ENCODE peak calls at places on chromosomes 2 and 18, in ten cellular contexts. One of them, this sample, is unnamed.
A peak's percentile ranks its signal among the peaks of the same experiment; 100 is the strongest.

GRCh38 chr2:7649461-7650228 is 732.4 kb downstream of the RNF144A start:
- DNase-seq in choroid plexus epithelial cell: no peak
- DNase-seq in progenitor cell of endocrine pancreas: no peak
- DNase-seq in CD4-positive, alpha-beta T cell: no peak
- DNase-seq in GM13977: no peak
- DNase-seq in fibroblast of the aortic adventitia: no peak
- DNase-seq in B cell: no peak
- DNase-seq in cardiac muscle cell: no peak
- DNase-seq in WTC11: no peak
- DNase-seq in tibial artery: no peak
- DNase-seq in this sample: peak; percentile 30

GRCh38 chr18:48940854-48941531 is 9.8 kb downstream of the SMAD7 start:
- DNase-seq in choroid plexus epithelial cell: no peak
- DNase-seq in progenitor cell of endocrine pancreas: no peak
- DNase-seq in CD4-positive, alpha-beta T cell: peak; percentile 75
- DNase-seq in GM13977: peak; percentile 73
- DNase-seq in fibroblast of the aortic adventitia: no peak
- DNase-seq in B cell: peak; percentile 81
- DNase-seq in cardiac muscle cell: no peak
- DNase-seq in WTC11: no peak
- DNase-seq in tibial artery: no peak
- DNase-seq in this sample: peak; percentile 94

GRCh38 chr2:202278944-202279343 is 13.4 kb downstream of the NOP58 start:
- DNase-seq in choroid plexus epithelial cell: peak; percentile 92
- DNase-seq in progenitor cell of endocrine pancreas: no peak
- DNase-seq in CD4-positive, alpha-beta T cell: no peak
- DNase-seq in GM13977: no peak
- DNase-seq in fibroblast of the aortic adventitia: peak; percentile 83
- DNase-seq in B cell: no peak
- DNase-seq in cardiac muscle cell: peak; percentile 84
- DNase-seq in WTC11: no peak
- DNase-seq in tibial artery: no peak
- DNase-seq in this sample: no peak

GRCh38 chr2:127479219-127479825 is 47.0 kb downstream of the IWS1 start:
- DNase-seq in choroid plexus epithelial cell: peak; percentile 86
- DNase-seq in progenitor cell of endocrine pancreas: no peak
- DNase-seq in CD4-positive, alpha-beta T cell: no peak
- DNase-seq in GM13977: peak; percentile 36
- DNase-seq in fibroblast of the aortic adventitia: peak; percentile 81
- DNase-seq in B cell: no peak
- DNase-seq in cardiac muscle cell: peak; percentile 78
- DNase-seq in WTC11: no peak
- DNase-seq in tibial artery: no peak
- DNase-seq in this sample: no peak

GRCh38 chr2:8636691-8637636 is 44.9 kb upstream of the ID2 start:
- DNase-seq in choroid plexus epithelial cell: peak; percentile 67
- DNase-seq in progenitor cell of endocrine pancreas: no peak
- DNase-seq in CD4-positive, alpha-beta T cell: no peak
- DNase-seq in GM13977: no peak
- DNase-seq in fibroblast of the aortic adventitia: peak; percentile 56
- DNase-seq in B cell: no peak
- DNase-seq in cardiac muscle cell: peak; percentile 81
- DNase-seq in WTC11: peak; percentile 31
- DNase-seq in tibial artery: peak; percentile 45
- DNase-seq in this sample: no peak

GRCh38 chr2:34105015-34105767 is 506.1 kb upstream of the FAM98A start:
- DNase-seq in choroid plexus epithelial cell: peak; percentile 68
- DNase-seq in progenitor cell of endocrine pancreas: no peak
- DNase-seq in CD4-positive, alpha-beta T cell: no peak
- DNase-seq in GM13977: no peak
- DNase-seq in fibroblast of the aortic adventitia: peak; percentile 88
- DNase-seq in B cell: no peak
- DNase-seq in cardiac muscle cell: peak; percentile 47
- DNase-seq in WTC11: no peak
- DNase-seq in tibial artery: no peak
- DNase-seq in this sample: no peak

GRCh38 chr2:14761118-14761517 is 128.6 kb downstream of the LRATD1 start:
- DNase-seq in choroid plexus epithelial cell: no peak
- DNase-seq in progenitor cell of endocrine pancreas: no peak
- DNase-seq in CD4-positive, alpha-beta T cell: no peak
- DNase-seq in GM13977: no peak
- DNase-seq in fibroblast of the aortic adventitia: no peak
- DNase-seq in B cell: no peak
- DNase-seq in cardiac muscle cell: no peak
- DNase-seq in WTC11: no peak
- DNase-seq in tibial artery: no peak
- DNase-seq in this sample: no peak

GRCh38 chr18:55650363-55650870 is 62.4 kb upstream of the TCF4 start:
- DNase-seq in choroid plexus epithelial cell: peak; percentile 23
- DNase-seq in progenitor cell of endocrine pancreas: no peak
- DNase-seq in CD4-positive, alpha-beta T cell: no peak
- DNase-seq in GM13977: no peak
- DNase-seq in fibroblast of the aortic adventitia: peak; percentile 10
- DNase-seq in B cell: no peak
- DNase-seq in cardiac muscle cell: no peak
- DNase-seq in WTC11: no peak
- DNase-seq in tibial artery: no peak
- DNase-seq in this sample: no peak

DNA sequence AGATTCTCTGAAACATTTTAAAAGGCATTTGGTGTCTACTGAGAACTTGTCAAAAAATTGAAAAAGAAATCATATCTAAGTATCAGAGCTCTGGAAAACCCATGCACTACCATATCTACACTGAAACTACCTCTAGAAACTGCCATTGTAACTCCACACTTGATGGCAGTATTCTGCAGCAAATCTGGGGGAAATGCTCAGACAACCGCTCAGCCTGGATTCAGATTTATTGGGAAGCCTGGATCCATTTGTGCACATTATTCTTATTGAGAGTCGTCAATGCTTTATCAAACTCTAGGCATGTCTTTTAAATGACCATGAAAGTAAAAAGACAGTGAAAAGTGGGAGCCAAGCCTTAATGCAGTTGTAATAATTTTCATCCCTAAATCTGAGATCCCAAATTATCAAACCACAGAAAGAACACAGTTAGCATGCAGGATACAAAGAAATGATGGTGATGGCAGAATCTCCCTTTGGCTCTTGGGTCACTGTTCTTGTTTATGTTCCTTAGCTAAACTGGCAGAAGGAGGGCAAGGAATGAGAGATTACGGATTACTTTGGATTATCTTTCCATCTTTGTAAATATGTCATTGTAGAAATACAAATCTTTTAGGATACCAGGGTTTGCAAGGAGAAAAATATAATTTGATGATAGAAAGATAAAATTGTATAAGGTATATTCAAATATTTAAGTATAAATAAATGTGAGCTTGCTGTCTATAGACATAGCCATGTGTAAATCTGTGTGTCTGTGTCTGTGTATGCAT is 512.1 kb upstream of the SYT4 start:
- DNase-seq in choroid plexus epithelial cell: peak; percentile 62
- DNase-seq in progenitor cell of endocrine pancreas: no peak
- DNase-seq in CD4-positive, alpha-beta T cell: no peak
- DNase-seq in GM13977: no peak
- DNase-seq in fibroblast of the aortic adventitia: peak; percentile 62
- DNase-seq in B cell: no peak
- DNase-seq in cardiac muscle cell: peak; percentile 46
- DNase-seq in WTC11: no peak
- DNase-seq in tibial artery: no peak
- DNase-seq in this sample: no peak
- TF ChIP-seq CTCF in choroid plexus epithelial cell: peak; percentile 60
- TF ChIP-seq CTCF in progenitor cell of endocrine pancreas: peak; percentile 28
- TF ChIP-seq CTCF in CD4-positive, alpha-beta T cell: no peak
- TF ChIP-seq CTCF in GM13977: no peak
- TF ChIP-seq CTCF in fibroblast of the aortic adventitia: peak; percentile 46
- TF ChIP-seq CTCF in B cell: no peak
- TF ChIP-seq CTCF in cardiac muscle cell: peak; percentile 47
- TF ChIP-seq CTCF in WTC11: no peak
- TF ChIP-seq CTCF in tibial artery: peak; percentile 15
- TF ChIP-seq CTCF in this sample: no peak

GRCh38 chr2:180364719-180365118 is 357.6 kb upstream of the CWC22 start:
- DNase-seq in choroid plexus epithelial cell: no peak
- DNase-seq in progenitor cell of endocrine pancreas: no peak
- DNase-seq in CD4-positive, alpha-beta T cell: no peak
- DNase-seq in GM13977: no peak
- DNase-seq in fibroblast of the aortic adventitia: no peak
- DNase-seq in B cell: no peak
- DNase-seq in cardiac muscle cell: no peak
- DNase-seq in WTC11: no peak
- DNase-seq in tibial artery: no peak
- DNase-seq in this sample: no peak

GRCh38 chr2:180356676-180357075 is 349.6 kb upstream of the CWC22 start:
- DNase-seq in choroid plexus epithelial cell: no peak
- DNase-seq in progenitor cell of endocrine pancreas: no peak
- DNase-seq in CD4-positive, alpha-beta T cell: no peak
- DNase-seq in GM13977: no peak
- DNase-seq in fibroblast of the aortic adventitia: no peak
- DNase-seq in B cell: no peak
- DNase-seq in cardiac muscle cell: no peak
- DNase-seq in WTC11: no peak
- DNase-seq in tibial artery: no peak
- DNase-seq in this sample: no peak

GRCh38 chr2:180360283-180360618 is 353.2 kb upstream of the CWC22 start:
- DNase-seq in choroid plexus epithelial cell: no peak
- DNase-seq in progenitor cell of endocrine pancreas: no peak
- DNase-seq in CD4-positive, alpha-beta T cell: no peak
- DNase-seq in GM13977: no peak
- DNase-seq in fibroblast of the aortic adventitia: no peak
- DNase-seq in B cell: no peak
- DNase-seq in cardiac muscle cell: no peak
- DNase-seq in WTC11: no peak
- DNase-seq in tibial artery: no peak
- DNase-seq in this sample: no peak

GRCh38 chr2:180358458-180358857 is 351.4 kb upstream of the CWC22 start:
- DNase-seq in choroid plexus epithelial cell: no peak
- DNase-seq in progenitor cell of endocrine pancreas: no peak
- DNase-seq in CD4-positive, alpha-beta T cell: no peak
- DNase-seq in GM13977: no peak
- DNase-seq in fibroblast of the aortic adventitia: no peak
- DNase-seq in B cell: no peak
- DNase-seq in cardiac muscle cell: no peak
- DNase-seq in WTC11: no peak
- DNase-seq in tibial artery: no peak
- DNase-seq in this sample: no peak

GRCh38 chr2:180359522-180360282 is 352.6 kb upstream of the CWC22 start:
- DNase-seq in choroid plexus epithelial cell: no peak
- DNase-seq in progenitor cell of endocrine pancreas: no peak
- DNase-seq in CD4-positive, alpha-beta T cell: no peak
- DNase-seq in GM13977: no peak
- DNase-seq in fibroblast of the aortic adventitia: no peak
- DNase-seq in B cell: peak; percentile 39
- DNase-seq in cardiac muscle cell: no peak
- DNase-seq in WTC11: no peak
- DNase-seq in tibial artery: no peak
- DNase-seq in this sample: peak; percentile 12
- TF ChIP-seq CTCF in choroid plexus epithelial cell: peak; percentile 20
- TF ChIP-seq CTCF in progenitor cell of endocrine pancreas: no peak
- TF ChIP-seq CTCF in CD4-positive, alpha-beta T cell: no peak
- TF ChIP-seq CTCF in GM13977: peak; percentile 35
- TF ChIP-seq CTCF in fibroblast of the aortic adventitia: no peak
- TF ChIP-seq CTCF in B cell: no peak
- TF ChIP-seq CTCF in cardiac muscle cell: peak; percentile 11
- TF ChIP-seq CTCF in WTC11: no peak
- TF ChIP-seq CTCF in tibial artery: no peak
- TF ChIP-seq CTCF in this sample: no peak

GRCh38 chr2:238487652-238488346 is 61.1 kb downstream of the ASB1 start:
- DNase-seq in choroid plexus epithelial cell: no peak
- DNase-seq in progenitor cell of endocrine pancreas: no peak
- DNase-seq in CD4-positive, alpha-beta T cell: no peak
- DNase-seq in GM13977: no peak
- DNase-seq in fibroblast of the aortic adventitia: no peak
- DNase-seq in B cell: no peak
- DNase-seq in cardiac muscle cell: no peak
- DNase-seq in WTC11: no peak
- DNase-seq in tibial artery: no peak
- DNase-seq in this sample: no peak

GRCh38 chr2:238487134-238487533 is 60.4 kb downstream of the ASB1 start:
- DNase-seq in choroid plexus epithelial cell: no peak
- DNase-seq in progenitor cell of endocrine pancreas: no peak
- DNase-seq in CD4-positive, alpha-beta T cell: no peak
- DNase-seq in GM13977: no peak
- DNase-seq in fibroblast of the aortic adventitia: no peak
- DNase-seq in B cell: no peak
- DNase-seq in cardiac muscle cell: no peak
- DNase-seq in WTC11: no peak
- DNase-seq in tibial artery: no peak
- DNase-seq in this sample: no peak

GRCh38 chr2:238486123-238486848 is 59.6 kb downstream of the ASB1 start:
- DNase-seq in choroid plexus epithelial cell: no peak
- DNase-seq in progenitor cell of endocrine pancreas: no peak
- DNase-seq in CD4-positive, alpha-beta T cell: no peak
- DNase-seq in GM13977: no peak
- DNase-seq in fibroblast of the aortic adventitia: no peak
- DNase-seq in B cell: no peak
- DNase-seq in cardiac muscle cell: no peak
- DNase-seq in WTC11: no peak
- DNase-seq in tibial artery: no peak
- DNase-seq in this sample: no peak

GRCh38 chr2:238483656-238484055 is 56.9 kb downstream of the ASB1 start:
- DNase-seq in choroid plexus epithelial cell: no peak
- DNase-seq in progenitor cell of endocrine pancreas: no peak
- DNase-seq in CD4-positive, alpha-beta T cell: no peak
- DNase-seq in GM13977: no peak
- DNase-seq in fibroblast of the aortic adventitia: no peak
- DNase-seq in B cell: no peak
- DNase-seq in cardiac muscle cell: no peak
- DNase-seq in WTC11: no peak
- DNase-seq in tibial artery: no peak
- DNase-seq in this sample: no peak

DNA sequence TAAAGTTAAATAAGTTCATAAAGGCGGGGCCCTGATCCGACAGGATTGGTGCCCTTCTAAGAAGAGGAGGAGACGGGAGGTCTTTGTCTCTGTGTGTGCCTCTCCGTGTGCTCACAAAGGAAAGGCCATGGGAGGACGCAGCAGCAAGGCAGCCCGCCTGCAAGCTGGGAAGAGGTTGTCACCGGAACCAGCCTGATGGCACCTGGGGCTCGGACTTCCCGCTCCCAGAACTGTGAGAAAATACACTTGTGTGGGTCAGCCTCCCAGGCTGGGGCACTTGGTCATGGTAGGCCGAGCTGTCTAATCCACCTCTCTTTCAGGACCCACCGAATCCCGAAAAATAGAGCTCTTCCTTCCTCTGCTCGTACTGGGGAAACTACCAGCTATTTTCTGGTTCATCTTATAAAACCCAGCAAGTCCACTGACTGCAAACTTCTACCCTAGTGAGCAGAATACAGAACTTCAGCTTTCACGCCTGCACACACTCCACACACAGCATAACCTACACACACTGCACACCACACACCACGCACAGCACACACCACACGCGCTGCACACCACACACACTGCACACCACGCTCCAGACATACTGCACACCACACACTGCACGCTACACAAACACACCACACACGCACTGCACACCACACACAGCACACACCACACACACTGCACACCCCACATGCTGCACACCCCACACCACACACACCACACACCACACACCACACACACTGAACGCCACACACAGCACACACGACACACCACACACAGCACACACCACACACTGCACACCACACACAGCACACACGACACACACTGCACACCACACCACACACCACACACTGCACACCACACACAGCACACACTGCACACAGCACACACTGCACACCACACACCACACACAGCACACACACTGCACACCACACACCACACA is 58.1 kb downstream of the ASB1 start:
- DNase-seq in choroid plexus epithelial cell: no peak
- DNase-seq in progenitor cell of endocrine pancreas: no peak
- DNase-seq in CD4-positive, alpha-beta T cell: no peak
- DNase-seq in GM13977: no peak
- DNase-seq in fibroblast of the aortic adventitia: no peak
- DNase-seq in B cell: no peak
- DNase-seq in cardiac muscle cell: no peak
- DNase-seq in WTC11: no peak
- DNase-seq in tibial artery: no peak
- DNase-seq in this sample: no peak
- TF ChIP-seq CTCF in choroid plexus epithelial cell: no peak
- TF ChIP-seq CTCF in progenitor cell of endocrine pancreas: no peak
- TF ChIP-seq CTCF in CD4-positive, alpha-beta T cell: no peak
- TF ChIP-seq CTCF in GM13977: no peak
- TF ChIP-seq CTCF in fibroblast of the aortic adventitia: no peak
- TF ChIP-seq CTCF in B cell: no peak
- TF ChIP-seq CTCF in cardiac muscle cell: no peak
- TF ChIP-seq CTCF in WTC11: no peak
- TF ChIP-seq CTCF in tibial artery: no peak
- TF ChIP-seq CTCF in this sample: no peak

DNA sequence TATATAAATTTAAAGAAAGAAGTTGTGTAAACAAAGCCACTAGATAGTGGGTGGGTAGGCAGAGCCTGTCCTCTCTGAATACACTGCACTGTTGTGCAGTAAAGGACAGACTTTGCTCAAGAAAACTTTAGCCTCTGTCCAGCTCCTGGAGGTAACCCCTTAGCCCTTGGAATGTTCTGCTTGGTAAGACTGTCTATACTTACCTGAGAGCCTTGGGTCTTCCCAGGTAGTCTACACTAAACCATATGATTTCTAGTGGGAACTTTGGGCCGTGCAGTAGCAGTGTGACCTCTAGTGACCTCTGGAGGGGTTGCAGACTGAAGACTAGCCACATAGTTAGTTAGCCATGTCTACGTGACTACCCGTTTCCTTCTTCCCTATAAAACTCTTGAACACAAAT is 678.3 kb upstream of the NRXN1 start:
- DNase-seq in choroid plexus epithelial cell: no peak
- DNase-seq in progenitor cell of endocrine pancreas: no peak
- DNase-seq in CD4-positive, alpha-beta T cell: no peak
- DNase-seq in GM13977: peak; percentile 9
- DNase-seq in fibroblast of the aortic adventitia: no peak
- DNase-seq in B cell: no peak
- DNase-seq in cardiac muscle cell: no peak
- DNase-seq in WTC11: peak; percentile 57
- DNase-seq in tibial artery: no peak
- DNase-seq in this sample: peak; percentile 1
- TF ChIP-seq CTCF in choroid plexus epithelial cell: no peak
- TF ChIP-seq CTCF in progenitor cell of endocrine pancreas: peak; percentile 56
- TF ChIP-seq CTCF in CD4-positive, alpha-beta T cell: no peak
- TF ChIP-seq CTCF in GM13977: peak; percentile 53
- TF ChIP-seq CTCF in fibroblast of the aortic adventitia: no peak
- TF ChIP-seq CTCF in B cell: no peak
- TF ChIP-seq CTCF in cardiac muscle cell: no peak
- TF ChIP-seq CTCF in WTC11: peak; percentile 29
- TF ChIP-seq CTCF in tibial artery: no peak
- TF ChIP-seq CTCF in this sample: no peak